ENCODE peak calls at places on chromosomes 7 and 10, in seven cellular contexts. T is activated CD4-positive, alpha-beta T cell treated with anti-CD3 and anti-CD28 coated beads for 48 hours; W is fibroblast of the aortic adventitia; M is ACHN; E is stimulated activated naive CD8-positive, alpha-beta T cell treated with anti-CD3 and anti-CD28 coated beads, Interleukin-15, Interleukin-2, amounts not matched to agents 100 U/mL and 50 U/mL, for 24 hours; C is IMR-90; D is WERI-Rb-1. S is an unnamed sample.

GRCh38 chr10:52438119-52438518 is 124.0 kb downstream of the DKK1 start:
- DNase-seq in M (no peak), T (no peak), D (no peak), E (no peak), W (no peak), C (no peak), S (peak)

GRCh38 chr7:151211155-151211772 is 976 bp upstream of the H2BK1 start:
- DNase-seq in T (no peak), C (no peak), E (no peak), M (no peak), D (no peak), W (no peak), S (no peak)

GRCh38 chr7:148997497-148997896 is 30.8 kb downstream of the PDIA4 start:
- DNase-seq in D (no peak), C (no peak), M (no peak), W (no peak), T (no peak), E (no peak), S (no peak)

GRCh38 chr7:128815289-128815938 is 14.8 kb upstream of the FLNC start:
- DNase-seq in T (no peak), W (no peak), E (no peak), C (no peak), D (no peak), M (no peak), S (no peak)

GRCh38 chr10:12600652-12601051 is 251.3 kb downstream of the CAMK1D start:
- DNase-seq in C (no peak), M (no peak), E (no peak), W (no peak), T (no peak), D (no peak), S (no peak)

GRCh38 chr7:155999631-156000489 is 187.6 kb upstream of the SHH start:
- DNase-seq in W (no peak), M (no peak), E (no peak), D (no peak), C (no peak), T (no peak), S (no peak)

GRCh38 chr7:105126436-105126975 is 112.5 kb downstream of the KMT2E start:
- DNase-seq in W (no peak), D (no peak), T (no peak), C (peak), M (no peak), E (no peak), S (peak)

GRCh38 chr7:117565226-117565625 is 85.4 kb downstream of the CFTR start:
- DNase-seq in E (no peak), W (no peak), M (no peak), T (no peak), C (no peak), D (no peak), S (no peak)

GRCh38 chr7:43905209-43905946 is 1.0 kb downstream of the URGCP start:
- DNase-seq in M (peak), W (peak), D (no peak), C (no peak), T (no peak), E (no peak), S (peak)

GRCh38 chr10:55630491-55631056 is 730.5 kb downstream of the ZWINT start:
- DNase-seq in C (no peak), T (no peak), M (peak), D (peak), W (no peak), E (no peak), S (no peak)

GRCh38 chr7:123184271-123184670 is 15.5 kb downstream of the SLC13A1 start:
- DNase-seq in M (no peak), D (no peak), E (no peak), W (no peak), T (no peak), C (no peak), S (no peak)

GRCh38 chr7:43294080-43294630 is 181.7 kb downstream of the HECW1 start:
- DNase-seq in E (no peak), T (no peak), C (peak), D (no peak), W (peak), M (peak), S (peak)

GRCh38 chr10:101238732-101239105 is 9.5 kb upstream of the LBX1 start:
- DNase-seq in D (no peak), E (peak), M (no peak), C (no peak), W (no peak), T (peak), S (no peak)

GRCh38 chr10:3417096-3417495 is 244.5 kb upstream of the PITRM1 start:
- DNase-seq in W (no peak), D (no peak), E (no peak), T (no peak), C (no peak), M (no peak), S (no peak)

GRCh38 chr7:151671514-151671913 is 151.8 kb upstream of the RHEB start:
- DNase-seq in T (no peak), D (no peak), W (peak), C (no peak), E (no peak), M (no peak), S (no peak)

GRCh38 chr7:128812514-128813168 is 17.6 kb upstream of the FLNC start:
- DNase-seq in W (peak), E (no peak), T (no peak), D (no peak), C (no peak), M (no peak), S (no peak)

GRCh38 chr7:106101726-106102125 is 10.4 kb downstream of the SYPL1 start:
- DNase-seq in T (no peak), W (no peak), E (no peak), M (no peak), D (no peak), C (peak), S (no peak)

GRCh38 chr10:132616170-132616994 is 78.8 kb downstream of the INPP5A start:
- DNase-seq in D (no peak), M (no peak), C (no peak), W (no peak), E (peak), T (peak), S (no peak)

GRCh38 chr7:95840953-95841950 is 68.9 kb downstream of the DYNC1I1 start:
- DNase-seq in T (no peak), C (no peak), M (peak), D (no peak), E (no peak), W (no peak), S (no peak)

GRCh38 chr10:99396471-99396870 is 34.0 kb downstream of the GOT1 start:
- DNase-seq in C (peak), D (no peak), E (no peak), W (peak), M (peak), T (no peak), S (peak)

GRCh38 chr7:29442146-29442545 is 121.5 kb upstream of the PRR15 start:
- DNase-seq in T (no peak), M (no peak), D (peak), C (no peak), W (no peak), E (no peak), S (no peak)

GRCh38 chr10:75655791-75656451 is 224.5 kb downstream of the LRMDA start:
- DNase-seq in M (no peak), T (no peak), C (no peak), W (peak), E (no peak), D (peak), S (no peak)

GRCh38 chr10:109018892-109019507 is 904.3 kb downstream of the XPNPEP1 start:
- DNase-seq in E (no peak), C (no peak), W (peak), D (no peak), T (no peak), M (peak), S (no peak)

GRCh38 chr7:37462120-37462519 is 13.5 kb upstream of the ELMO1 start:
- DNase-seq in W (no peak), M (no peak), C (no peak), T (no peak), D (no peak), E (no peak), S (no peak)

GRCh38 chr10:89236221-89236620 is 15.4 kb downstream of the LIPA start:
- DNase-seq in T (no peak), M (no peak), D (no peak), C (no peak), W (peak), E (no peak), S (peak)

S was measured in foreskin fibroblast.